ENCODE peak calls at places on chromosomes 16 and 17, in ten cellular contexts. C is epithelial cell of esophagus, O is ascending aorta, S is astrocyte of the spinal cord, L is LNCaP clone FGC, P is glutamatergic neuron, G is psoas muscle, U is upper lobe of right lung, V is fibroblast of the aortic adventitia, D is fibroblast of mammary gland. M is an unnamed sample.

GRCh38 chr17:78132086-78132676 is 1.6 kb downstream of the TMC8 start:
- DNase-seq in C (peak), O (no peak), S (no peak), L (no peak), P (no peak), G (peak), U (peak), V (no peak), D (no peak), M (peak)

GRCh38 chr16:77214411-77215138 is 15.4 kb downstream of the SYCE1L start:
- DNase-seq in C (no peak), O (no peak), S (no peak), L (no peak), P (no peak), G (no peak), U (no peak), V (no peak), D (peak), M (no peak)

GRCh38 chr16:84588991-84589390 is 28.9 kb downstream of the COTL1 start:
- DNase-seq in C (no peak), O (no peak), S (no peak), L (no peak), P (no peak), G (peak), U (no peak), V (no peak), D (no peak), M (no peak)

GRCh38 chr17:79338589-79338988 is 264.0 kb downstream of the ENGASE start:
- DNase-seq in C (peak), O (no peak), S (no peak), L (no peak), P (no peak), G (no peak), U (no peak), V (peak), D (peak), M (no peak)

GRCh38 chr16:84212631-84213030 is 21.7 kb downstream of the ADAD2 start:
- DNase-seq in C (no peak), O (no peak), S (no peak), L (no peak), P (no peak), G (no peak), U (no peak), V (no peak), D (no peak), M (no peak)

GRCh38 chr16:10083301-10083700 is 98.9 kb downstream of the GRIN2A start:
- DNase-seq in C (no peak), O (no peak), S (no peak), L (no peak), P (no peak), G (no peak), U (no peak), V (no peak), D (no peak), M (no peak)

GRCh38 chr17:920190-920589 is 59.4 kb downstream of the NXN start:
- DNase-seq in C (no peak), O (no peak), S (no peak), L (no peak), P (no peak), G (peak), U (no peak), V (no peak), D (no peak), M (no peak)

GRCh38 chr17:4319221-4319620 is 47.3 kb downstream of the UBE2G1 start:
- DNase-seq in C (peak), O (no peak), S (no peak), L (no peak), P (no peak), G (no peak), U (no peak), V (no peak), D (no peak), M (no peak)

GRCh38 chr16:66486773-66487579 is 59.9 kb downstream of the BEAN1 start:
- DNase-seq in C (peak), O (no peak), S (peak), L (no peak), P (no peak), G (no peak), U (no peak), V (peak), D (peak), M (peak)

GRCh38 chr16:77657016-77657415 is 65.3 kb upstream of the NUDT7 start:
- DNase-seq in C (no peak), O (no peak), S (peak), L (no peak), P (no peak), G (no peak), U (no peak), V (peak), D (peak), M (no peak)

GRCh38 chr17:3639981-3640596 is 3.5 kb downstream of the CTNS start:
- DNase-seq in C (no peak), O (no peak), S (peak), L (no peak), P (no peak), G (peak), U (no peak), V (peak), D (peak), M (no peak)

GRCh38 chr17:73347355-73347754 is 35.6 kb upstream of the CDC42EP4 start:
- DNase-seq in C (no peak), O (no peak), S (no peak), L (no peak), P (no peak), G (peak), U (no peak), V (peak), D (no peak), M (no peak)

GRCh38 chr17:73348824-73349095 is 37.0 kb upstream of the CDC42EP4 start:
- DNase-seq in C (no peak), O (no peak), S (no peak), L (no peak), P (no peak), G (no peak), U (no peak), V (no peak), D (no peak), M (no peak)

GRCh38 chr17:73349138-73349537 is 37.3 kb upstream of the CDC42EP4 start:
- DNase-seq in C (no peak), O (no peak), S (no peak), L (no peak), P (no peak), G (no peak), U (no peak), V (peak), D (no peak), M (no peak)

GRCh38 chr17:73349647-73350046 is 37.8 kb upstream of the CDC42EP4 start:
- DNase-seq in C (no peak), O (no peak), S (no peak), L (no peak), P (no peak), G (no peak), U (no peak), V (no peak), D (no peak), M (no peak)

DNA sequence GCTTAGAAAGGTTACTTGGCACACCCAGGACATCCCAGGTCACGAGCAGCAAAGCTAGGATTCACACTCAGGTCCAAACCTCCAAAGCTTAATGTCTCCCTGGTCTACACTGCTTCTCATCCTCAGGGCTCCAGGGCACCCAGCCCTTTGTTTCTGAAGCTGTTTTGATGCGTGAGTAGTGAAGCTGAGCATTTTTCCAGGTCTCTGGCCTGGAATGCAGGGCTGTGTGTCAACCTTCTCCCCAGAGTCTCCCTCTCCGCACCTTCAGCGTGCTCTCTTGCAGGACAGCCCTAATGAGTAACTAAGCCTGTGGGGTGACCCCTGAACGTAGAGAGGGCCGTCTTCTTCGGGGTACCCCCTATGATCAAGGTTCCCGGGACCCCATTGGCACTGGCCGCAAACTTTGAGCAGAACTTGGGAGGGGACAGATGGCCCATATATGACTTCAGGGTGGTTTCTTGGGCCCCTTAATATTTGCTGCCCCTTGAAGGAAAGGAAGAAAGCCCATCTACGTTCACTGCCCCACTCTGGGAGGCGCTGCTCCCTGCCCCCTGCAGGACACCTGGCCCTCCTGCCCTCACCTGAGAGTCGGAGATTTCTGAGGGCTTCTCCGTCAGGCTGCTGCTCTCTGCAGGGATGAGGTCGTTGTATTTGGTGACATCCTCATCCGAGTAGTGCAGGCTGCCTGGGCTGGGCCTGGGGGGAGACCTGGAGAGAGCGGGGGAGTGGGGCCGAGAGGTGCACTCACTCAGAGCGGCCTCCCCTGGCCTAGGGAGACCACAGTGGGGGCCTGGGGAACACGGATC is 36.4 kb upstream of the CDC42EP4 start:
- DNase-seq in C (no peak), O (no peak), S (no peak), L (no peak), P (no peak), G (peak), U (no peak), V (no peak), D (no peak), M (no peak)
- TF ChIP-seq CTCF in C (no peak), O (no peak), S (no peak), L (no peak), P (no peak), G (no peak), U (no peak), V (no peak), D (no peak), M (no peak)

GRCh38 chr16:2251281-2252111 is at the start of gene ECI1:
- DNase-seq in C (peak), O (peak), S (peak), L (peak), P (peak), G (peak), U (peak), V (peak), D (peak), M (peak)
- TF ChIP-seq CTCF in C (peak), O (peak), S (peak), L (peak), P (peak), G (peak), U (peak), V (peak), D (peak), M (peak)

GRCh38 chr16:27291722-27292240 is 22.0 kb upstream of the IL4R start:
- DNase-seq in C (no peak), O (no peak), S (no peak), L (no peak), P (no peak), G (no peak), U (no peak), V (no peak), D (no peak), M (no peak)
- TF ChIP-seq CTCF in C (no peak), O (no peak), S (no peak), L (no peak), P (no peak), G (no peak), U (no peak), V (no peak), D (no peak), M (no peak)

GRCh38 chr17:35915153-35915969 is 15.2 kb downstream of the RDM1 start:
- DNase-seq in C (peak), O (no peak), S (no peak), L (no peak), P (no peak), G (no peak), U (no peak), V (no peak), D (no peak), M (no peak)

GRCh38 chr17:35913611-35914010 is 17.0 kb downstream of the RDM1 start:
- DNase-seq in C (no peak), O (no peak), S (no peak), L (no peak), P (no peak), G (no peak), U (no peak), V (no peak), D (no peak), M (no peak)

GRCh38 chr17:35912339-35912912 is 18.1 kb downstream of the RDM1 start:
- DNase-seq in C (no peak), O (no peak), S (no peak), L (no peak), P (no peak), G (no peak), U (no peak), V (no peak), D (no peak), M (no peak)

GRCh38 chr17:35914354-35914753 is 16.2 kb downstream of the RDM1 start:
- DNase-seq in C (no peak), O (no peak), S (no peak), L (no peak), P (no peak), G (no peak), U (no peak), V (no peak), D (no peak), M (no peak)

DNA sequence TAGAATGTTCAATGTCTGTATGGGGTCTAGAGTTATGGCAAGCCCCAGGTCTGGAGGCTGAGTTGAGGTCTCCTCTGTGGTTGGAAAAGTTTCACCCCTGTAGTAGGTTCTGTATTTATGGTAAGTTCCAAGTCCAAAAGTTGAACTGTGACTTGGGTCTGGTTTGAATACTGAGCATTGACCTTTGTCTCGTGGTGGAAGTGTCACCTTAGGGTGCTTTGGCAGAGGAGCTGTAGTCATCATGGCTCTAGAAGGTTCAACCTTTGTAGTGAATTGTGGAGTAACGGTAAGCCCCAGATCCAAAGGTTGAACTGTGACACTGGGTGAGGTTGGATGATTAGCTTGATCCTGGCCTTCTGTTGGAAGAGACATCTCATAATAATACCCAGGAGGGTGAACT is 17.6 kb downstream of the RDM1 start:
- DNase-seq in C (no peak), O (no peak), S (no peak), L (no peak), P (no peak), G (no peak), U (no peak), V (no peak), D (no peak), M (no peak)
- TF ChIP-seq CTCF in C (no peak), O (no peak), S (no peak), L (no peak), P (no peak), G (no peak), U (no peak), V (no peak), D (no peak), M (no peak)

GRCh38 chr17:68463211-68463990 is 6.1 kb upstream of the WIPI1 start:
- DNase-seq in C (no peak), O (no peak), S (no peak), L (no peak), P (no peak), G (no peak), U (no peak), V (no peak), D (no peak), M (no peak)
- TF ChIP-seq CTCF in C (no peak), O (no peak), S (no peak), L (no peak), P (peak), G (no peak), U (no peak), V (peak), D (no peak), M (peak)

GRCh38 chr16:57801856-57802634 is at the start of gene KIFC3:
- DNase-seq in C (peak), O (peak), S (peak), L (no peak), P (peak), G (peak), U (peak), V (peak), D (peak), M (no peak)

GRCh38 chr16:57800213-57801097 is 1.8 kb downstream of the KIFC3 start:
- DNase-seq in C (no peak), O (no peak), S (no peak), L (no peak), P (no peak), G (no peak), U (no peak), V (no peak), D (no peak), M (no peak)

GRCh38 chr16:57799619-57800212 is 2.6 kb downstream of the KIFC3 start:
- DNase-seq in C (no peak), O (no peak), S (no peak), L (no peak), P (no peak), G (no peak), U (no peak), V (no peak), D (no peak), M (no peak)

GRCh38 chr16:57802635-57803412 is 533 bp upstream of the KIFC3 start:
- DNase-seq in C (peak), O (no peak), S (peak), L (no peak), P (no peak), G (peak), U (no peak), V (no peak), D (peak), M (no peak)

DNA sequence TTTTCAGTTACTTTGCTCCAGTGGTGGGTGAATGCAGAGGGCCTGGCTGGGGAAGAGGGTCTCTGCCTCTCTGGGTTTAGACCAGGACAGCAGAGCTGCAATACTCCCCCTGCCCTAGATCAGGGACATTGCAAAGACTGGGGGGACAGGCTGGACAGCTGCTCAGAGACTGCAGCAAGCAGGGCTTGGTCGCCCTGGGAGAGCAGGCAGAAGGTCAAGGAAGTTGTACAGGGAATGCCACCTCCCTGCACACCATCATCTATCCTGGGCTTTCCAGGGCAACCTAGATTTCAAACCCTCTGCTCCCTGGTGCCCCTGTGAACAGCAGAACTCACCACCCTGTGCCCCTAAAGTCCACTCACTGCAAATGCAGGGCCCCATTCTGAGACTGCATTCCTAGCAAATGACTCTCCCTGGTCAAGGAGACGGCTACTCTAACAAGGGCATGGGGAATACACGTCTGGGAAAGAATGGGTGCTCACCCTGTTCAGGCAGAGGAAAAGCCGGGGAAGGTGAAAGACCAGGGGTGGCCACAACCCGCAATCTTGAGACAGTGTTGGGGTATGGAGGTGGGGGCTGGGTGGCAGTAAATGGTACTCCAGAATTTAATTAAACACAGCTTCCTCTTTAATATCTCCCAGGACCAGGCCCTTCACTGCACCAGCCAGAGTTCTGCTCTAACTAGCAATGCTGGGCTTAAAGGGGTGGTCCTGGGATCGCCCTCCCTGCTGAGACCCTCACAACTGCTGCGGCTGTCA is 1.0 kb downstream of the KIFC3 start:
- DNase-seq in C (peak), O (no peak), S (peak), L (no peak), P (no peak), G (peak), U (no peak), V (peak), D (peak), M (no peak)
- TF ChIP-seq CTCF in C (peak), O (no peak), S (peak), L (no peak), P (no peak), G (no peak), U (no peak), V (no peak), D (no peak), M (peak)

DNA sequence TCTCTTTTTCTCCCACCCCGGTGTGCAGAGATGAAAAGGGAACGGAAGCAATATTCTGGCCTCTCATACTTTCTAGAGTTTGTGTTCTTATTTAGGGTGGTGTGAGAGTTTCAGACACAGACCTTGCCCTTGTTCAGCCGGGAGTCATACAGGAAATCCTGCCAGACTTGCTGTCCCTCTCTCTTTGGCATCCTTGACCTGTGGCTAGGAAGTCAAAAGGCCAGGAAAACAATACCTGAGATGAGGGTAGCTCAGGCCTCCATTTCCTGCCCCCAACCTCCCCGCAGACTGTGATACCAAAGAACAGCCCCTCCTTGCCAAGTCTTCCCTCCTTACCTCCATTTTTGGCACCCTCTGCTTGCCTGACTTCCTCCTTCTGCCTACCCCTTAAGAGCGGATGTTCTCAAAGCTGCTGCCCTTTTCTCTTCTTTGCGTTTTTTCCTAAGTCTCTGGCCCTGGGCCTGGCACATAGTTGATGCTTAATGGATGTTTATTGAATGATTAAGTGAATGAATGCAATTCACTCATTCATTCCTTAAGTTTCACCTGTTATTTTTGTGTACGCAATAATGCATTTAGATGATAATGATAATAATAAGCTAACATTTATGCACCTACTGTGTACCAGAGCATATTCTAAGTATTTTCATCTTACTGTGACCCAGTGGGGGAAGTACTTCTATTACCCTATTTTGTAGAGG is 4.6 kb downstream of the CCL5 start:
- DNase-seq in C (no peak), O (no peak), S (no peak), L (no peak), P (no peak), G (no peak), U (no peak), V (no peak), D (no peak), M (no peak)
- TF ChIP-seq CTCF in C (no peak), O (no peak), S (no peak), L (no peak), P (no peak), G (no peak), U (no peak), V (no peak), D (no peak), M (no peak)